ENCODE peak calls at places on chromosomes 2 and 18, in five cellular contexts. H, L, N, C and V are unnamed samples.

GRCh38 chr2:193373139-193373538 is 1178.4 kb upstream of the TMEFF2 start:
- DNase-seq in C (no peak), H (no peak), L (no peak), N (no peak), V (no peak)

GRCh38 chr2:107064750-107065149 is 178.8 kb upstream of the ST6GAL2 start:
- DNase-seq in H (no peak), N (no peak), C (no peak), L (no peak), V (no peak)

GRCh38 chr2:221635949-221636348 is 63.8 kb upstream of the EPHA4 start:
- DNase-seq in N (no peak), C (no peak), H (no peak), L (no peak), V (no peak)

GRCh38 chr18:22110482-22110924 is 58.9 kb upstream of the GATA6 start:
- DNase-seq in C (no peak), N (no peak), L (no peak), H (peak), V (no peak)

GRCh38 chr2:233325814-233326213 is 18.2 kb downstream of the SAG start:
- DNase-seq in L (no peak), C (no peak), H (no peak), N (no peak), V (no peak)

GRCh38 chr2:1715184-1716012 is 28.9 kb downstream of the PXDN start:
- DNase-seq in N (no peak), L (no peak), C (no peak), H (no peak), V (no peak)

GRCh38 chr2:7685342-7686015 is 768.3 kb downstream of the RNF144A start:
- DNase-seq in H (no peak), L (no peak), N (no peak), C (no peak), V (no peak)

GRCh38 chr2:9777081-9777480 is 66.2 kb upstream of the TAF1B start:
- DNase-seq in L (no peak), C (no peak), H (no peak), N (no peak), V (no peak)

GRCh38 chr2:29250977-29251376 is 135.8 kb downstream of the CLIP4 start:
- DNase-seq in L (no peak), N (no peak), C (no peak), H (no peak), V (no peak)

GRCh38 chr18:13823707-13824395 is at the start of gene MC5R:
- DNase-seq in H (peak), N (peak), L (peak), C (no peak), V (peak)

GRCh38 chr2:138777996-138778395 is 2.2 kb downstream of the NXPH2 start:
- DNase-seq in H (no peak), N (no peak), L (no peak), C (peak), V (no peak)

GRCh38 chr18:24189664-24190346 is 50.9 kb downstream of the CABYR start:
- DNase-seq in H (no peak), C (no peak), L (no peak), N (no peak), V (no peak)

GRCh38 chr2:15220618-15221017 is 340.5 kb downstream of the NBAS start:
- DNase-seq in C (no peak), H (no peak), L (no peak), N (no peak), V (no peak)

GRCh38 chr2:220748875-220749479 is 823.1 kb downstream of the EPHA4 start:
- DNase-seq in C (no peak), L (no peak), N (no peak), H (no peak), V (no peak)

GRCh38 chr2:101432411-101433181 is 42.3 kb downstream of the RFX8 start:
- DNase-seq in C (no peak), H (no peak), L (no peak), N (no peak), V (no peak)

GRCh38 chr2:202529389-202529788 is 105.4 kb upstream of the FAM117B start:
- DNase-seq in C (peak), H (no peak), N (no peak), L (no peak), V (no peak)

GRCh38 chr2:239719791-239720410 is 305.2 kb downstream of the NDUFA10 start:
- DNase-seq in N (no peak), L (no peak), H (no peak), C (no peak), V (no peak)

GRCh38 chr2:70703900-70704549 is 64.0 kb downstream of the ADD2 start:
- DNase-seq in C (no peak), H (peak), L (no peak), N (no peak), V (no peak)

GRCh38 chr18:28087173-28087563 is 89.8 kb downstream of the CDH2 start:
- DNase-seq in H (peak), N (no peak), L (no peak), C (no peak), V (no peak)

GRCh38 chr18:73842795-73843394 is 304.7 kb downstream of the FBXO15 start:
- DNase-seq in C (no peak), N (peak), H (peak), L (peak), V (peak)

GRCh38 chr2:238938460-238939055 is 90.7 kb downstream of the TWIST2 start:
- DNase-seq in H (peak), N (no peak), C (no peak), L (no peak), V (peak)

GRCh38 chr18:497688-498087 is 2.8 kb downstream of the COLEC12 start:
- DNase-seq in N (no peak), C (no peak), H (no peak), L (no peak), V (no peak)

GRCh38 chr2:220198911-220199310 is 571.5 kb downstream of the SLC4A3 start:
- DNase-seq in C (no peak), H (no peak), N (no peak), L (no peak), V (no peak)

GRCh38 chr2:129189617-129190016 is 789.8 kb upstream of the RAB6C start:
- DNase-seq in N (no peak), L (no peak), C (no peak), H (no peak), V (no peak)

GRCh38 chr18:8959551-8960135 is 142.9 kb upstream of the NDUFV2 start:
- DNase-seq in C (no peak), L (no peak), N (no peak), H (peak), V (no peak)

GRCh38 chr2:80233333-80233732 is 71.2 kb downstream of the LRRTM1 start:
- DNase-seq in C (no peak), N (no peak), H (no peak), L (no peak), V (no peak)

GRCh38 chr2:168708099-168708498 is 94.3 kb upstream of the NOSTRIN start:
- DNase-seq in L (no peak), N (no peak), C (no peak), H (no peak), V (no peak)

GRCh38 chr2:36193680-36194079 is 161.9 kb upstream of the CRIM1 start:
- DNase-seq in H (no peak), L (no peak), C (no peak), N (no peak), V (no peak)

GRCh38 chr2:41061371-41061770 is 609.5 kb upstream of the SLC8A1 start:
- DNase-seq in H (no peak), C (peak), L (no peak), N (no peak), V (no peak)

GRCh38 chr2:144359684-144360083 is 160.2 kb downstream of the ZEB2 start:
- DNase-seq in N (no peak), L (no peak), C (no peak), H (no peak), V (no peak)

GRCh38 chr2:113889471-113890252 is at the start of gene ACTR3:
- DNase-seq in L (peak), H (peak), C (peak), N (peak), V (peak)

GRCh38 chr2:101802329-101802728 is 104.8 kb downstream of the MAP4K4 start:
- DNase-seq in C (no peak), L (no peak), N (no peak), H (peak), V (no peak)

GRCh38 chr18:46411862-46412690 is 244.9 kb downstream of the LOXHD1 start:
- DNase-seq in N (no peak), L (no peak), H (no peak), C (no peak), V (no peak)

GRCh38 chr2:105919826-105920225 is 175.1 kb downstream of the NCK2 start:
- DNase-seq in L (no peak), C (peak), N (peak), H (no peak), V (no peak)